ENCODE peak calls at places on chromosomes 7 and 10, in five cellular contexts. L, Z, E, H and P are unnamed samples.
A peak's percentile ranks its signal among the peaks of the same experiment; 100 is the strongest.

GRCh38 chr7:127833641-127834040 is 181.6 kb downstream of the SND1 start:
- DNase-seq in L (peak; percentile 26), Z (no peak), E (no peak), H (no peak), P (no peak)

GRCh38 chr7:2169923-2170575 is 62.7 kb downstream of the MAD1L1 start:
- DNase-seq in L (no peak), Z (no peak), E (no peak), H (no peak), P (no peak)

GRCh38 chr7:42137941-42138340 is 99.1 kb downstream of the GLI3 start:
- DNase-seq in L (peak; percentile 26), Z (no peak), E (no peak), H (no peak), P (no peak)

GRCh38 chr10:124493191-124493936 is 31.7 kb downstream of the LHPP start:
- DNase-seq in L (no peak), Z (no peak), E (no peak), H (no peak), P (no peak)

GRCh38 chr7:140230862-140231778 is 54.3 kb upstream of the KDM7A start:
- DNase-seq in L (peak; percentile 49), Z (no peak), E (peak; percentile 93), H (peak; percentile 65), P (peak; percentile 34)

GRCh38 chr7:158802535-158803199 is 26.6 kb downstream of the ESYT2 start:
- DNase-seq in L (no peak), Z (peak; percentile 38), E (no peak), H (no peak), P (no peak)

GRCh38 chr10:118669020-118669766 is 73.7 kb upstream of the PRLHR start:
- DNase-seq in L (peak; percentile 55), Z (no peak), E (no peak), H (peak; percentile 49), P (peak; percentile 23)

GRCh38 chr7:50475340-50475739 is 25.2 kb upstream of the FIGNL1 start:
- DNase-seq in L (no peak), Z (no peak), E (peak; percentile 59), H (no peak), P (no peak)

GRCh38 chr7:23956769-23957556 is 246.9 kb downstream of the STK31 start:
- DNase-seq in L (no peak), Z (no peak), E (no peak), H (no peak), P (no peak)

GRCh38 chr7:150939052-150939810 is 38.9 kb downstream of the KCNH2 start:
- DNase-seq in L (no peak), Z (no peak), E (peak; percentile 12), H (no peak), P (no peak)

GRCh38 chr10:76049581-76050290 is 618.3 kb downstream of the LRMDA start:
- DNase-seq in L (no peak), Z (no peak), E (no peak), H (no peak), P (no peak)

GRCh38 chr10:26573674-26574073 is 123.8 kb upstream of the PDSS1 start:
- DNase-seq in L (no peak), Z (no peak), E (no peak), H (no peak), P (peak; percentile 8)

GRCh38 chr7:94295805-94296204 is 98.9 kb upstream of the COL1A2 start:
- DNase-seq in L (peak; percentile 75), Z (no peak), E (no peak), H (no peak), P (no peak)
- TF ChIP-seq POLR2A in L (no peak), Z (no peak), E (no peak), H (no peak), P (no peak)

GRCh38 chr10:95561200-95562177 is at the start of gene SORBS1:
- DNase-seq in L (peak; percentile 98), Z (peak; percentile 100), E (peak; percentile 99), H (peak; percentile 98), P (peak; percentile 97)
- TF ChIP-seq POLR2A in L (peak; percentile 65), Z (peak; percentile 69), E (peak; percentile 35), H (peak; percentile 89), P (peak; percentile 80)

GRCh38 chr7:5612695-5613094 is 168.8 kb downstream of the RNF216 start:
- DNase-seq in L (no peak), Z (no peak), E (no peak), H (no peak), P (no peak)

GRCh38 chr7:5606235-5606634 is 175.2 kb downstream of the RNF216 start:
- DNase-seq in L (no peak), Z (no peak), E (no peak), H (no peak), P (no peak)

GRCh38 chr7:5603193-5604140 is 178.0 kb downstream of the RNF216 start:
- DNase-seq in L (no peak), Z (no peak), E (no peak), H (no peak), P (no peak)

GRCh38 chr7:5610500-5611186 is 170.8 kb downstream of the RNF216 start:
- DNase-seq in L (no peak), Z (no peak), E (no peak), H (no peak), P (no peak)

DNA sequence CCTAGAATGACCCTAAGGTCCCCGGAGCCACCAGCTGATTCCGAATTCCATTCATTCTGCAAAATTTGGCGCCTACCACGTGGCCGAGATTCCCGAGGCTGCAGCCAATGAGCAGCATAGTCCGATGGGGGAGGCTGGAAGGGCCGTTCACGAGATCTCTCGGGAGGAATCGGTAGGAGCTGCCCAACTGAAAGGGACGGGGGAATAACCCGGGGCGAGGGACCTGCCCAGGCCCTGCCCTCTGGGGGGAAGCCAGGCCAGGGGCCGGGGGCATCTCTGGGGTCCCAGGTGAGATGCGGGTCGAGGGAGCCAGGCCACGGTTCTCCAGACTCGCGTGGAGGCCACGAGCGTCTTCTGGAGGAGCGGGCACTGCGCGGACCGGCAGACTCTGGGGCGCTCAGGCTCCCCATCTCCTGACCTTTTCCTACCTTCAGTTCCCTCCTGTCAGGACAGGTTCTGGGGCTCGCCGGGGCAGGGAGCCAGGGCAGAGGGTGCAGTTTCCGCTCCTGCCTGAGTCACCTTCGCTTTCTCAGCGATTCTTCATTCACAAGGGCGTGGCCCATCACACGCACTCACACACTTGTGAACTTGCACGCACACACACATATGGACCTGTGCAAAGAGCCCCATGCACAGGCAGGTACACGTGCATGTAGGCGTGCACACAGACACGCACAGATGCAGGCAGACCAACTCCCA is 173.4 kb downstream of the RNF216 start:
- DNase-seq in L (no peak), Z (no peak), E (no peak), H (no peak), P (no peak)
- TF ChIP-seq POLR2A in L (peak; percentile 37), Z (no peak), E (no peak), H (no peak), P (no peak)

DNA sequence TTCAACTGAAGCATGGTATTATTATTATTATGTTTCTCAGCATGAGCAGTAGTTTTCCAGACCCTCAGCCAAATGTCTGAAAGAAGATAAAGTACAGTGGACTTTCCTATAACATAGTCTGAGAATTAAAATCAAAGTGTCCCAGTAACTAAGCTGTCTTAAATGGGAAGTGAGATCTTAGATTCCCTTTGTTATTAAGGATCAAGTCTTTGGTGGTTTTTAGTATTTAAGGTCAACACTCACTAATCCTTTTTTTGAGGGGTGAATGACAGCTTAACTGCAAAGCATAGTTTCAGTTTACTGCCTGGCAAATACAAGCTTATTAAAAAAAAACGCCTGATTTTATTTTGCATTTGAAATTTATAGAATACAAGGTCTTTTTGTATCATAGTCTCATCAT is 182.5 kb downstream of the PPP1R9A start:
- DNase-seq in L (no peak), Z (no peak), E (no peak), H (no peak), P (no peak)
- TF ChIP-seq POLR2A in L (no peak), Z (no peak), E (no peak), H (no peak), P (no peak)